ENCODE peak calls at places on chromosome X, in seven cellular contexts. One of them, this sample, is unnamed.

GRCh38 chrX:86829786-86830185 is 681.5 kb downstream of the DACH2 start:
- DNase-seq in ovary: no peak
- DNase-seq in nephron progenitor cell: no peak
- DNase-seq in fibroblast of the aortic adventitia: no peak
- DNase-seq in cardiac fibroblast: no peak
- DNase-seq in HFF-Myc: no peak
- DNase-seq in tibial nerve: no peak
- DNase-seq in this sample: no peak

GRCh38 chrX:110001702-110002299 is 1.1 kb upstream of the TMEM164 start:
- DNase-seq in ovary: no peak
- DNase-seq in nephron progenitor cell: peak
- DNase-seq in fibroblast of the aortic adventitia: no peak
- DNase-seq in cardiac fibroblast: no peak
- DNase-seq in HFF-Myc: no peak
- DNase-seq in tibial nerve: no peak
- DNase-seq in this sample: no peak

GRCh38 chrX:40127052-40127451 is 29.3 kb upstream of the BCOR start:
- DNase-seq in ovary: no peak
- DNase-seq in nephron progenitor cell: no peak
- DNase-seq in fibroblast of the aortic adventitia: no peak
- DNase-seq in cardiac fibroblast: peak
- DNase-seq in HFF-Myc: no peak
- DNase-seq in tibial nerve: no peak
- DNase-seq in this sample: peak

GRCh38 chrX:100643943-100644587 is at the start of gene SRPX2:
- DNase-seq in ovary: no peak
- DNase-seq in nephron progenitor cell: no peak
- DNase-seq in fibroblast of the aortic adventitia: peak
- DNase-seq in cardiac fibroblast: peak
- DNase-seq in HFF-Myc: peak
- DNase-seq in tibial nerve: peak
- DNase-seq in this sample: peak

GRCh38 chrX:25006586-25007058 is 9.1 kb downstream of the ARX start:
- DNase-seq in ovary: no peak
- DNase-seq in nephron progenitor cell: no peak
- DNase-seq in fibroblast of the aortic adventitia: no peak
- DNase-seq in cardiac fibroblast: no peak
- DNase-seq in HFF-Myc: no peak
- DNase-seq in tibial nerve: no peak
- DNase-seq in this sample: no peak

GRCh38 chrX:42025861-42026260 is 102.5 kb upstream of the CASK start:
- DNase-seq in ovary: no peak
- DNase-seq in nephron progenitor cell: no peak
- DNase-seq in fibroblast of the aortic adventitia: no peak
- DNase-seq in cardiac fibroblast: peak
- DNase-seq in HFF-Myc: no peak
- DNase-seq in tibial nerve: no peak
- DNase-seq in this sample: no peak

GRCh38 chrX:65697915-65698796 is 30.7 kb downstream of the MSN start:
- DNase-seq in ovary: no peak
- DNase-seq in nephron progenitor cell: peak
- DNase-seq in fibroblast of the aortic adventitia: no peak
- DNase-seq in cardiac fibroblast: peak
- DNase-seq in HFF-Myc: no peak
- DNase-seq in tibial nerve: no peak
- DNase-seq in this sample: peak

GRCh38 chrX:110665636-110666035 is 130.0 kb downstream of the CHRDL1 start:
- DNase-seq in ovary: no peak
- DNase-seq in nephron progenitor cell: peak
- DNase-seq in fibroblast of the aortic adventitia: peak
- DNase-seq in cardiac fibroblast: peak
- DNase-seq in HFF-Myc: peak
- DNase-seq in tibial nerve: peak
- DNase-seq in this sample: peak

GRCh38 chrX:23503835-23504539 is 163.3 kb upstream of the PRDX4 start:
- DNase-seq in ovary: no peak
- DNase-seq in nephron progenitor cell: no peak
- DNase-seq in fibroblast of the aortic adventitia: peak
- DNase-seq in cardiac fibroblast: peak
- DNase-seq in HFF-Myc: peak
- DNase-seq in tibial nerve: peak
- DNase-seq in this sample: peak

GRCh38 chrX:38044682-38045081 is 38.3 kb downstream of the SYTL5 start:
- DNase-seq in ovary: no peak
- DNase-seq in nephron progenitor cell: no peak
- DNase-seq in fibroblast of the aortic adventitia: no peak
- DNase-seq in cardiac fibroblast: no peak
- DNase-seq in HFF-Myc: no peak
- DNase-seq in tibial nerve: no peak
- DNase-seq in this sample: no peak

GRCh38 chrX:100939336-100939735 is 10.6 kb upstream of the XKRX start:
- DNase-seq in ovary: no peak
- DNase-seq in nephron progenitor cell: no peak
- DNase-seq in fibroblast of the aortic adventitia: no peak
- DNase-seq in cardiac fibroblast: no peak
- DNase-seq in HFF-Myc: no peak
- DNase-seq in tibial nerve: no peak
- DNase-seq in this sample: no peak

GRCh38 chrX:77446029-77446585 is 1.1 kb upstream of the FGF16 start:
- DNase-seq in ovary: no peak
- DNase-seq in nephron progenitor cell: peak
- DNase-seq in fibroblast of the aortic adventitia: no peak
- DNase-seq in cardiac fibroblast: no peak
- DNase-seq in HFF-Myc: no peak
- DNase-seq in tibial nerve: no peak
- DNase-seq in this sample: no peak

GRCh38 chrX:132023896-132024386 is 839 bp downstream of the STK26 start:
- DNase-seq in ovary: peak
- DNase-seq in nephron progenitor cell: peak
- DNase-seq in fibroblast of the aortic adventitia: no peak
- DNase-seq in cardiac fibroblast: peak
- DNase-seq in HFF-Myc: no peak
- DNase-seq in tibial nerve: no peak
- DNase-seq in this sample: no peak

GRCh38 chrX:53318766-53319353 is 37.5 kb upstream of the IQSEC2 start:
- DNase-seq in ovary: no peak
- DNase-seq in nephron progenitor cell: no peak
- DNase-seq in fibroblast of the aortic adventitia: no peak
- DNase-seq in cardiac fibroblast: no peak
- DNase-seq in HFF-Myc: no peak
- DNase-seq in tibial nerve: no peak
- DNase-seq in this sample: no peak

GRCh38 chrX:7191681-7192110 is 43.7 kb upstream of the PUDP start:
- DNase-seq in ovary: no peak
- DNase-seq in nephron progenitor cell: no peak
- DNase-seq in fibroblast of the aortic adventitia: no peak
- DNase-seq in cardiac fibroblast: peak
- DNase-seq in HFF-Myc: no peak
- DNase-seq in tibial nerve: no peak
- DNase-seq in this sample: no peak

GRCh38 chrX:69505772-69506616 is 1.9 kb downstream of the NALF2 start:
- DNase-seq in ovary: no peak
- DNase-seq in nephron progenitor cell: no peak
- DNase-seq in fibroblast of the aortic adventitia: no peak
- DNase-seq in cardiac fibroblast: no peak
- DNase-seq in HFF-Myc: no peak
- DNase-seq in tibial nerve: no peak
- DNase-seq in this sample: no peak

GRCh38 chrX:40773809-40774208 is 38.5 kb upstream of the MED14 start:
- DNase-seq in ovary: no peak
- DNase-seq in nephron progenitor cell: no peak
- DNase-seq in fibroblast of the aortic adventitia: peak
- DNase-seq in cardiac fibroblast: peak
- DNase-seq in HFF-Myc: peak
- DNase-seq in tibial nerve: no peak
- DNase-seq in this sample: peak

GRCh38 chrX:96182366-96182765 is 502.3 kb upstream of the DIAPH2 start:
- DNase-seq in ovary: peak
- DNase-seq in nephron progenitor cell: peak
- DNase-seq in fibroblast of the aortic adventitia: peak
- DNase-seq in cardiac fibroblast: peak
- DNase-seq in HFF-Myc: no peak
- DNase-seq in tibial nerve: no peak
- DNase-seq in this sample: peak

GRCh38 chrX:45513042-45513441 is 312.4 kb upstream of the DIPK2B start:
- DNase-seq in ovary: no peak
- DNase-seq in nephron progenitor cell: no peak
- DNase-seq in fibroblast of the aortic adventitia: no peak
- DNase-seq in cardiac fibroblast: no peak
- DNase-seq in HFF-Myc: no peak
- DNase-seq in tibial nerve: no peak
- DNase-seq in this sample: no peak

GRCh38 chrX:79147477-79147876 is 3.0 kb downstream of the GPR174 start:
- DNase-seq in ovary: no peak
- DNase-seq in nephron progenitor cell: no peak
- DNase-seq in fibroblast of the aortic adventitia: no peak
- DNase-seq in cardiac fibroblast: no peak
- DNase-seq in HFF-Myc: no peak
- DNase-seq in tibial nerve: no peak
- DNase-seq in this sample: no peak

GRCh38 chrX:143788265-143788664 is 67.7 kb upstream of the SPANXN2 start:
- DNase-seq in ovary: no peak
- DNase-seq in nephron progenitor cell: peak
- DNase-seq in fibroblast of the aortic adventitia: peak
- DNase-seq in cardiac fibroblast: peak
- DNase-seq in HFF-Myc: no peak
- DNase-seq in tibial nerve: no peak
- DNase-seq in this sample: no peak

GRCh38 chrX:133985164-133986007 is at the start of gene GPC3:
- DNase-seq in ovary: peak
- DNase-seq in nephron progenitor cell: peak
- DNase-seq in fibroblast of the aortic adventitia: no peak
- DNase-seq in cardiac fibroblast: no peak
- DNase-seq in HFF-Myc: no peak
- DNase-seq in tibial nerve: no peak
- DNase-seq in this sample: no peak

GRCh38 chrX:30910124-30910860 is 21.2 kb upstream of the TAB3 start:
- DNase-seq in ovary: no peak
- DNase-seq in nephron progenitor cell: no peak
- DNase-seq in fibroblast of the aortic adventitia: peak
- DNase-seq in cardiac fibroblast: peak
- DNase-seq in HFF-Myc: no peak
- DNase-seq in tibial nerve: no peak
- DNase-seq in this sample: no peak

GRCh38 chrX:39559229-39559628 is 538.5 kb downstream of the BCOR start:
- DNase-seq in ovary: no peak
- DNase-seq in nephron progenitor cell: no peak
- DNase-seq in fibroblast of the aortic adventitia: no peak
- DNase-seq in cardiac fibroblast: peak
- DNase-seq in HFF-Myc: no peak
- DNase-seq in tibial nerve: no peak
- DNase-seq in this sample: peak

GRCh38 chrX:8084023-8084422 is 87.0 kb downstream of the VCX2 start:
- DNase-seq in ovary: no peak
- DNase-seq in nephron progenitor cell: no peak
- DNase-seq in fibroblast of the aortic adventitia: no peak
- DNase-seq in cardiac fibroblast: peak
- DNase-seq in HFF-Myc: no peak
- DNase-seq in tibial nerve: no peak
- DNase-seq in this sample: no peak

GRCh38 chrX:153245288-153245731 is 66.2 kb downstream of the MAGEA1 start:
- DNase-seq in ovary: no peak
- DNase-seq in nephron progenitor cell: no peak
- DNase-seq in fibroblast of the aortic adventitia: no peak
- DNase-seq in cardiac fibroblast: no peak
- DNase-seq in HFF-Myc: no peak
- DNase-seq in tibial nerve: no peak
- DNase-seq in this sample: no peak

GRCh38 chrX:39261446-39262147 is 460.3 kb downstream of the MID1IP1 start:
- DNase-seq in ovary: no peak
- DNase-seq in nephron progenitor cell: peak
- DNase-seq in fibroblast of the aortic adventitia: peak
- DNase-seq in cardiac fibroblast: peak
- DNase-seq in HFF-Myc: no peak
- DNase-seq in tibial nerve: peak
- DNase-seq in this sample: peak

GRCh38 chrX:39957816-39958561 is 139.8 kb downstream of the BCOR start:
- DNase-seq in ovary: no peak
- DNase-seq in nephron progenitor cell: no peak
- DNase-seq in fibroblast of the aortic adventitia: peak
- DNase-seq in cardiac fibroblast: peak
- DNase-seq in HFF-Myc: no peak
- DNase-seq in tibial nerve: no peak
- DNase-seq in this sample: peak

GRCh38 chrX:111830561-111830960 is 45.4 kb upstream of the TRPC5OS start:
- DNase-seq in ovary: no peak
- DNase-seq in nephron progenitor cell: no peak
- DNase-seq in fibroblast of the aortic adventitia: no peak
- DNase-seq in cardiac fibroblast: no peak
- DNase-seq in HFF-Myc: no peak
- DNase-seq in tibial nerve: no peak
- DNase-seq in this sample: no peak

DNA sequence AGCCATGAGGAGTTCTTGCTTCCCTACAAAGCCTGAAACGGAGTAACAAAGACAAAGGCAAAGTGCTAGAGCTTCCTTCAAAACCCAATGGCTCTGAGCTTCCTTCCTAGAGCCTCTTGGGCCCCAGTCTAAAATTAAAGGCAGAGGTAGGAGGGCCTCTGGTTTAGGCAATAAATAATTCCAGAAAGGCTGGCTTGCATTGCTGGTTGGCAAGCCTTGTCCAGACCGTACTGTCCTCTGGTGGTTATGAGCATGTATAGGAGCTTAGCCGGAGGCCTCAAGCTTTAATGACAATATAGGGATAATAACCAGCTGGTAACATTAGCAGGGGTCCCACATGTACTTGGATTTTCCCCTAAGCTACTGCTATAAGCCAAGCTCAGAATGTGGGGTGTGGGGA is 237.3 kb downstream of the AR start:
- DNase-seq in ovary: peak
- DNase-seq in nephron progenitor cell: no peak
- DNase-seq in fibroblast of the aortic adventitia: no peak
- DNase-seq in cardiac fibroblast: no peak
- DNase-seq in HFF-Myc: no peak
- DNase-seq in tibial nerve: peak
- DNase-seq in this sample: peak
- TF ChIP-seq CTCF in ovary: no peak
- TF ChIP-seq CTCF in nephron progenitor cell: no peak
- TF ChIP-seq CTCF in fibroblast of the aortic adventitia: peak
- TF ChIP-seq CTCF in cardiac fibroblast: peak
- TF ChIP-seq CTCF in HFF-Myc: peak
- TF ChIP-seq CTCF in tibial nerve: no peak
- TF ChIP-seq CTCF in this sample: peak

GRCh38 chrX:129115104-129115503 is 408.2 kb downstream of the SMARCA1 start:
- DNase-seq in ovary: no peak
- DNase-seq in nephron progenitor cell: peak
- DNase-seq in fibroblast of the aortic adventitia: no peak
- DNase-seq in cardiac fibroblast: peak
- DNase-seq in HFF-Myc: no peak
- DNase-seq in tibial nerve: no peak
- DNase-seq in this sample: no peak
- TF ChIP-seq CTCF in ovary: no peak
- TF ChIP-seq CTCF in nephron progenitor cell: peak
- TF ChIP-seq CTCF in fibroblast of the aortic adventitia: no peak
- TF ChIP-seq CTCF in cardiac fibroblast: no peak
- TF ChIP-seq CTCF in HFF-Myc: no peak
- TF ChIP-seq CTCF in tibial nerve: no peak
- TF ChIP-seq CTCF in this sample: peak

GRCh38 chrX:115362334-115363095 is 73.0 kb downstream of the LUZP4 start:
- DNase-seq in ovary: no peak
- DNase-seq in nephron progenitor cell: no peak
- DNase-seq in fibroblast of the aortic adventitia: peak
- DNase-seq in cardiac fibroblast: no peak
- DNase-seq in HFF-Myc: no peak
- DNase-seq in tibial nerve: no peak
- DNase-seq in this sample: no peak
- TF ChIP-seq CTCF in ovary: no peak
- TF ChIP-seq CTCF in nephron progenitor cell: no peak
- TF ChIP-seq CTCF in fibroblast of the aortic adventitia: peak
- TF ChIP-seq CTCF in cardiac fibroblast: no peak
- TF ChIP-seq CTCF in HFF-Myc: peak
- TF ChIP-seq CTCF in tibial nerve: no peak
- TF ChIP-seq CTCF in this sample: peak

GRCh38 chrX:15702488-15703371 is 35.3 kb upstream of the CA5B start:
- DNase-seq in ovary: no peak
- DNase-seq in nephron progenitor cell: no peak
- DNase-seq in fibroblast of the aortic adventitia: no peak
- DNase-seq in cardiac fibroblast: no peak
- DNase-seq in HFF-Myc: no peak
- DNase-seq in tibial nerve: no peak
- DNase-seq in this sample: no peak
- TF ChIP-seq CTCF in ovary: no peak
- TF ChIP-seq CTCF in nephron progenitor cell: no peak
- TF ChIP-seq CTCF in fibroblast of the aortic adventitia: no peak
- TF ChIP-seq CTCF in cardiac fibroblast: no peak
- TF ChIP-seq CTCF in HFF-Myc: no peak
- TF ChIP-seq CTCF in tibial nerve: no peak
- TF ChIP-seq CTCF in this sample: no peak